ENCODE peak calls at places on chromosomes 6 and 20, in seven cellular contexts. I, E, T, H, W, U and Q are unnamed samples.

GRCh38 chr20:34495928-34496327 is 20.3 kb upstream of the DYNLRB1 start:
- DNase-seq in H (no peak), E (no peak), U (no peak), T (no peak), W (no peak), I (no peak), Q (no peak)

GRCh38 chr6:13761361-13762036 is 49.9 kb upstream of the RANBP9 start:
- DNase-seq in T (no peak), E (no peak), I (no peak), W (no peak), H (no peak), U (no peak), Q (no peak)

GRCh38 chr6:859936-860335 is 167.0 kb upstream of the EXOC2 start:
- DNase-seq in T (no peak), H (no peak), W (no peak), U (no peak), I (no peak), E (no peak), Q (no peak)

GRCh38 chr6:168132531-168133184 is 53.6 kb upstream of the FRMD1 start:
- DNase-seq in U (no peak), I (peak; percentile 41), E (no peak), W (peak; percentile 22), H (no peak), T (peak; percentile 25), Q (no peak)

GRCh38 chr6:135179920-135180457 is 1.1 kb upstream of the MYB start:
- DNase-seq in U (no peak), W (no peak), E (no peak), I (no peak), H (no peak), T (peak; percentile 66), Q (no peak)

GRCh38 chr6:4665489-4666417 is 110.5 kb upstream of the CDYL start:
- DNase-seq in E (no peak), W (peak; percentile 8), H (no peak), T (no peak), I (no peak), U (no peak), Q (no peak)

GRCh38 chr6:166505133-166505905 is 81.2 kb downstream of the RAMACL start:
- DNase-seq in T (no peak), U (no peak), E (no peak), W (no peak), I (no peak), H (no peak), Q (no peak)

GRCh38 chr6:43246301-43247114 is 3.2 kb downstream of the TTBK1 start:
- DNase-seq in E (no peak), T (no peak), U (no peak), H (peak; percentile 90), W (peak; percentile 74), I (no peak), Q (no peak)

GRCh38 chr6:144647406-144647964 is 362.4 kb downstream of the UTRN start:
- DNase-seq in E (no peak), T (no peak), I (no peak), H (no peak), U (no peak), W (no peak), Q (no peak)

GRCh38 chr20:42046686-42047085 is 428.5 kb upstream of the CHD6 start:
- DNase-seq in T (no peak), H (no peak), I (no peak), U (no peak), W (no peak), E (no peak), Q (no peak)

GRCh38 chr6:41967312-41968287 is 26.0 kb upstream of the CCND3 start:
- DNase-seq in T (no peak), W (no peak), U (no peak), I (no peak), H (no peak), E (no peak), Q (no peak)

GRCh38 chr6:88119769-88120168 is 46.4 kb downstream of the CNR1 start:
- DNase-seq in T (no peak), I (no peak), U (no peak), W (no peak), E (no peak), H (no peak), Q (no peak)

GRCh38 chr6:3283241-3283640 is 24.5 kb downstream of the PSMG4 start:
- DNase-seq in T (no peak), I (no peak), E (no peak), W (no peak), H (no peak), U (no peak), Q (no peak)

GRCh38 chr6:27297857-27298730 is 14.0 kb downstream of the POM121L2 start:
- DNase-seq in T (peak; percentile 53), W (no peak), I (no peak), E (no peak), U (peak; percentile 53), H (no peak), Q (no peak)

GRCh38 chr6:11042750-11043551 is 1.2 kb downstream of the ELOVL2 start:
- DNase-seq in I (no peak), U (no peak), W (no peak), E (no peak), H (no peak), T (no peak), Q (no peak)

GRCh38 chr6:156731436-156731835 is 45.7 kb upstream of the ARID1B start:
- DNase-seq in W (no peak), I (no peak), H (no peak), E (no peak), T (no peak), U (peak; percentile 49), Q (no peak)

GRCh38 chr6:21386744-21387143 is 206.8 kb upstream of the SOX4 start:
- DNase-seq in T (no peak), I (no peak), W (no peak), H (no peak), E (no peak), U (no peak), Q (no peak)

GRCh38 chr6:5941188-5941587 is 65.5 kb downstream of the NRN1 start:
- DNase-seq in I (no peak), H (no peak), U (no peak), T (no peak), W (no peak), E (no peak), Q (no peak)

GRCh38 chr20:4083103-4083864 is 67.9 kb upstream of the RNF24 start:
- DNase-seq in E (no peak), T (no peak), I (no peak), H (no peak), U (no peak), W (no peak), Q (no peak)

GRCh38 chr20:6765469-6766058 is 1.9 kb upstream of the BMP2 start:
- DNase-seq in H (no peak), I (no peak), T (peak; percentile 1), W (no peak), E (no peak), U (no peak), Q (no peak)

GRCh38 chr6:137240168-137240567 is 21.0 kb upstream of the IFNGR1 start:
- DNase-seq in T (no peak), I (no peak), E (no peak), H (peak; percentile 80), W (no peak), U (no peak), Q (peak; percentile 93)

GRCh38 chr20:11218035-11218680 is 544.4 kb upstream of the JAG1 start:
- DNase-seq in T (no peak), W (no peak), E (no peak), I (no peak), H (no peak), U (no peak), Q (no peak)

GRCh38 chr6:20315456-20315855 is 86.2 kb upstream of the E2F3 start:
- DNase-seq in U (no peak), E (no peak), W (no peak), T (no peak), H (no peak), I (no peak), Q (no peak)

GRCh38 chr6:170429457-170429856 is 122.9 kb downstream of the FAM120B start:
- DNase-seq in E (no peak), I (no peak), W (no peak), T (no peak), U (no peak), H (no peak), Q (no peak)
- TF ChIP-seq CTCF in E (no peak), I (no peak), W (no peak), T (no peak), U (no peak), H (no peak), Q (no peak)

GRCh38 chr6:7451321-7451720 is 61.7 kb downstream of the RIOK1 start:
- DNase-seq in U (no peak), T (no peak), W (no peak), H (no peak), I (no peak), E (no peak), Q (no peak)
- TF ChIP-seq CTCF in U (no peak), T (no peak), W (no peak), H (no peak), I (no peak), E (no peak), Q (no peak)

GRCh38 chr20:18902181-18902725 is 88.7 kb downstream of the SCP2D1 start:
- DNase-seq in W (no peak), I (no peak), U (no peak), E (no peak), H (no peak), T (no peak), Q (no peak)

GRCh38 chr20:18907353-18907752 is 93.8 kb downstream of the SCP2D1 start:
- DNase-seq in H (no peak), E (no peak), T (no peak), U (no peak), I (no peak), W (no peak), Q (no peak)

GRCh38 chr20:18904192-18904591 is 90.6 kb downstream of the SCP2D1 start:
- DNase-seq in U (no peak), W (no peak), H (no peak), T (no peak), I (no peak), E (no peak), Q (no peak)

GRCh38 chr20:18906046-18906445 is 92.5 kb downstream of the SCP2D1 start:
- DNase-seq in E (no peak), T (no peak), W (no peak), H (no peak), U (no peak), I (no peak), Q (no peak)

DNA sequence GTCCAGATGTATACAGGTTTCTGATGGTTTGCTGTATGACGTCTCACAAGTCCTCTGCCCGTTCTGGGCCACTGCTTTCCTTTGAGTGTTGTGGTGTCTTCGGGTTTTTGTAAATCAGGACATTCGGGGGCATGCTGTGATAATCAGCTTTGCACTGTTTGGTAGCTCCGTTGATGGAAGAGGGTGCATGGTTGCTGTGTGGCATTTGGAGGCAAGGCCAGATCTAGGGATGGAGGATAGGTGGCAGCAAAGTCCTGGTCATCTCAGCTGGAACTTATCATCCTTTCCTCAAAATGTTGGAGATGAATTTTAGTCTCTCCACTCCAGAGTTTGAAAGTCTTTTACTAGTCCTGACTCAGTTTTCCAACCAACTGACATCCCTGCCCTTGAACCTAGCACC is 91.0 kb downstream of the SCP2D1 start:
- DNase-seq in I (peak; percentile 11), W (no peak), H (no peak), E (no peak), U (no peak), T (no peak), Q (no peak)
- TF ChIP-seq CTCF in I (peak; percentile 29), W (no peak), H (no peak), E (no peak), U (no peak), T (no peak), Q (no peak)

DNA sequence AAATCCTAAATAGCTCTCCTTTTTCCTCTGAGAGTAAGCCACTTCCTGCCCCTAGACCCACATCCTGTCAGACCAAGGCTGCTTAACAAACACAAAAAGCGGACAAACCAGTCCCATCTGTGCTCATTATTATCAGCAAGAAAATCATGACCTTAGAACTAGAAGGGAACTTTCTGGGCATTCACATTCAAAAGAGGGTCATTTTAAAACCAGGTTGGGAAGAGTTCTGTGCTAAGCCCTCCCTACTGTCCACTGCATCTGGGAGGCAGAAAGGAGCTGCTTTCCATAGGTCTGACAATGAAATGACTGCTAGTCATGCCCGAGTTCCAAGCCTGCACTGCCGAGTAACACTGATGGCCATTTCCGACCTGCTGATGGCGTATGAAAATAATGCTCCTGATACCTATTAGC is 15.4 kb downstream of the EZR start:
- DNase-seq in E (no peak), T (peak; percentile 69), U (no peak), W (no peak), I (no peak), H (no peak), Q (no peak)
- TF ChIP-seq CTCF in E (no peak), T (no peak), U (no peak), W (no peak), I (no peak), H (no peak), Q (no peak)